ENCODE peak calls at places on chromosomes 7 and 10, in ten cellular contexts. One of them, this sample, is unnamed.

GRCh38 chr10:85447690-85448089 is 918.9 kb downstream of the GRID1 start:
- DNase-seq in mammary epithelial cell: no peak
- DNase-seq in CD4-positive, alpha-beta T cell: no peak
- DNase-seq in CD8-positive, alpha-beta T cell: no peak
- DNase-seq in endothelial cell: no peak
- DNase-seq in colonic mucosa: no peak
- DNase-seq in AG04450: no peak
- DNase-seq in IMR-90: no peak
- DNase-seq in right atrium auricular region: no peak
- DNase-seq in adrenal gland: no peak
- DNase-seq in this sample: no peak

GRCh38 chr7:95688931-95689453 is 83.4 kb upstream of the DYNC1I1 start:
- DNase-seq in mammary epithelial cell: peak
- DNase-seq in IMR-90: peak
- DNase-seq in CD8-positive, alpha-beta T cell: no peak
- DNase-seq in CD4-positive, alpha-beta T cell: no peak
- DNase-seq in AG04450: no peak
- DNase-seq in colonic mucosa: no peak
- DNase-seq in adrenal gland: peak
- DNase-seq in endothelial cell: no peak
- DNase-seq in right atrium auricular region: no peak
- DNase-seq in this sample: no peak

GRCh38 chr7:29207469-29207868 is 12.9 kb downstream of the CHN2 start:
- DNase-seq in right atrium auricular region: no peak
- DNase-seq in endothelial cell: no peak
- DNase-seq in IMR-90: no peak
- DNase-seq in CD4-positive, alpha-beta T cell: no peak
- DNase-seq in colonic mucosa: no peak
- DNase-seq in CD8-positive, alpha-beta T cell: no peak
- DNase-seq in adrenal gland: no peak
- DNase-seq in mammary epithelial cell: no peak
- DNase-seq in AG04450: no peak
- DNase-seq in this sample: no peak

GRCh38 chr7:72190919-72191318 is 221.2 kb downstream of the CALN1 start:
- DNase-seq in IMR-90: no peak
- DNase-seq in CD4-positive, alpha-beta T cell: no peak
- DNase-seq in right atrium auricular region: no peak
- DNase-seq in mammary epithelial cell: no peak
- DNase-seq in colonic mucosa: no peak
- DNase-seq in AG04450: no peak
- DNase-seq in adrenal gland: no peak
- DNase-seq in CD8-positive, alpha-beta T cell: no peak
- DNase-seq in endothelial cell: no peak
- DNase-seq in this sample: no peak

GRCh38 chr10:132709471-132709951 is 76.4 kb downstream of the NKX6-2 start:
- DNase-seq in CD8-positive, alpha-beta T cell: no peak
- DNase-seq in adrenal gland: no peak
- DNase-seq in AG04450: no peak
- DNase-seq in mammary epithelial cell: no peak
- DNase-seq in right atrium auricular region: no peak
- DNase-seq in endothelial cell: no peak
- DNase-seq in colonic mucosa: no peak
- DNase-seq in IMR-90: no peak
- DNase-seq in CD4-positive, alpha-beta T cell: no peak
- DNase-seq in this sample: no peak

GRCh38 chr10:31604141-31604540 is 285.1 kb downstream of the ZEB1 start:
- DNase-seq in CD4-positive, alpha-beta T cell: no peak
- DNase-seq in CD8-positive, alpha-beta T cell: no peak
- DNase-seq in endothelial cell: no peak
- DNase-seq in AG04450: no peak
- DNase-seq in mammary epithelial cell: no peak
- DNase-seq in IMR-90: peak
- DNase-seq in adrenal gland: no peak
- DNase-seq in colonic mucosa: no peak
- DNase-seq in right atrium auricular region: no peak
- DNase-seq in this sample: no peak

GRCh38 chr7:108301387-108301786 is 154.8 kb downstream of the NRCAM start:
- DNase-seq in adrenal gland: no peak
- DNase-seq in CD4-positive, alpha-beta T cell: no peak
- DNase-seq in CD8-positive, alpha-beta T cell: no peak
- DNase-seq in colonic mucosa: no peak
- DNase-seq in AG04450: no peak
- DNase-seq in mammary epithelial cell: no peak
- DNase-seq in endothelial cell: no peak
- DNase-seq in right atrium auricular region: no peak
- DNase-seq in IMR-90: no peak
- DNase-seq in this sample: no peak

GRCh38 chr7:82419200-82419599 is 24.4 kb downstream of the CACNA2D1 start:
- DNase-seq in endothelial cell: no peak
- DNase-seq in adrenal gland: peak
- DNase-seq in CD8-positive, alpha-beta T cell: no peak
- DNase-seq in AG04450: no peak
- DNase-seq in colonic mucosa: no peak
- DNase-seq in right atrium auricular region: no peak
- DNase-seq in CD4-positive, alpha-beta T cell: no peak
- DNase-seq in IMR-90: no peak
- DNase-seq in mammary epithelial cell: no peak
- DNase-seq in this sample: no peak

GRCh38 chr10:46227571-46228075 is 59.2 kb upstream of the ANTXRL start:
- DNase-seq in CD4-positive, alpha-beta T cell: peak
- DNase-seq in colonic mucosa: peak
- DNase-seq in AG04450: no peak
- DNase-seq in right atrium auricular region: peak
- DNase-seq in CD8-positive, alpha-beta T cell: no peak
- DNase-seq in mammary epithelial cell: no peak
- DNase-seq in endothelial cell: peak
- DNase-seq in adrenal gland: no peak
- DNase-seq in IMR-90: no peak
- DNase-seq in this sample: no peak

GRCh38 chr10:27794157-27794556 is 48.5 kb upstream of the MKX start:
- DNase-seq in colonic mucosa: peak
- DNase-seq in AG04450: no peak
- DNase-seq in right atrium auricular region: no peak
- DNase-seq in CD8-positive, alpha-beta T cell: no peak
- DNase-seq in mammary epithelial cell: no peak
- DNase-seq in endothelial cell: no peak
- DNase-seq in IMR-90: peak
- DNase-seq in adrenal gland: no peak
- DNase-seq in CD4-positive, alpha-beta T cell: no peak
- DNase-seq in this sample: no peak

GRCh38 chr7:74449809-74450397 is 3.8 kb upstream of the GTF2IRD1 start:
- DNase-seq in mammary epithelial cell: no peak
- DNase-seq in CD8-positive, alpha-beta T cell: peak
- DNase-seq in endothelial cell: peak
- DNase-seq in colonic mucosa: peak
- DNase-seq in right atrium auricular region: no peak
- DNase-seq in AG04450: no peak
- DNase-seq in CD4-positive, alpha-beta T cell: peak
- DNase-seq in IMR-90: peak
- DNase-seq in adrenal gland: peak
- DNase-seq in this sample: peak

GRCh38 chr10:132632091-132632561 is 94.5 kb downstream of the INPP5A start:
- DNase-seq in CD8-positive, alpha-beta T cell: no peak
- DNase-seq in mammary epithelial cell: no peak
- DNase-seq in right atrium auricular region: peak
- DNase-seq in adrenal gland: no peak
- DNase-seq in colonic mucosa: no peak
- DNase-seq in IMR-90: no peak
- DNase-seq in endothelial cell: no peak
- DNase-seq in CD4-positive, alpha-beta T cell: no peak
- DNase-seq in AG04450: no peak
- DNase-seq in this sample: no peak

GRCh38 chr10:3605882-3606281 is 179.1 kb downstream of the KLF6 start:
- DNase-seq in AG04450: no peak
- DNase-seq in colonic mucosa: no peak
- DNase-seq in adrenal gland: no peak
- DNase-seq in endothelial cell: no peak
- DNase-seq in mammary epithelial cell: no peak
- DNase-seq in IMR-90: peak
- DNase-seq in CD4-positive, alpha-beta T cell: no peak
- DNase-seq in right atrium auricular region: no peak
- DNase-seq in CD8-positive, alpha-beta T cell: no peak
- DNase-seq in this sample: no peak

GRCh38 chr10:7788640-7789335 is 811 bp downstream of the ATP5F1C start:
- DNase-seq in right atrium auricular region: no peak
- DNase-seq in adrenal gland: peak
- DNase-seq in CD8-positive, alpha-beta T cell: no peak
- DNase-seq in colonic mucosa: peak
- DNase-seq in mammary epithelial cell: peak
- DNase-seq in AG04450: no peak
- DNase-seq in endothelial cell: no peak
- DNase-seq in CD4-positive, alpha-beta T cell: no peak
- DNase-seq in IMR-90: peak
- DNase-seq in this sample: no peak

GRCh38 chr7:101833799-101834198 is 16.4 kb downstream of the CUX1 start:
- DNase-seq in CD4-positive, alpha-beta T cell: no peak
- DNase-seq in colonic mucosa: no peak
- DNase-seq in AG04450: no peak
- DNase-seq in IMR-90: no peak
- DNase-seq in adrenal gland: no peak
- DNase-seq in right atrium auricular region: no peak
- DNase-seq in CD8-positive, alpha-beta T cell: no peak
- DNase-seq in endothelial cell: no peak
- DNase-seq in mammary epithelial cell: no peak
- DNase-seq in this sample: no peak

GRCh38 chr10:72834183-72834825 is 59.2 kb upstream of the OIT3 start:
- DNase-seq in IMR-90: peak
- DNase-seq in right atrium auricular region: no peak
- DNase-seq in endothelial cell: peak
- DNase-seq in CD4-positive, alpha-beta T cell: peak
- DNase-seq in CD8-positive, alpha-beta T cell: peak
- DNase-seq in adrenal gland: peak
- DNase-seq in colonic mucosa: peak
- DNase-seq in AG04450: peak
- DNase-seq in mammary epithelial cell: peak
- DNase-seq in this sample: peak

GRCh38 chr10:60134548-60134947 is 228.2 kb upstream of the CCDC6 start:
- DNase-seq in CD4-positive, alpha-beta T cell: no peak
- DNase-seq in right atrium auricular region: no peak
- DNase-seq in colonic mucosa: no peak
- DNase-seq in mammary epithelial cell: no peak
- DNase-seq in adrenal gland: no peak
- DNase-seq in AG04450: no peak
- DNase-seq in CD8-positive, alpha-beta T cell: no peak
- DNase-seq in endothelial cell: no peak
- DNase-seq in IMR-90: no peak
- DNase-seq in this sample: no peak

DNA sequence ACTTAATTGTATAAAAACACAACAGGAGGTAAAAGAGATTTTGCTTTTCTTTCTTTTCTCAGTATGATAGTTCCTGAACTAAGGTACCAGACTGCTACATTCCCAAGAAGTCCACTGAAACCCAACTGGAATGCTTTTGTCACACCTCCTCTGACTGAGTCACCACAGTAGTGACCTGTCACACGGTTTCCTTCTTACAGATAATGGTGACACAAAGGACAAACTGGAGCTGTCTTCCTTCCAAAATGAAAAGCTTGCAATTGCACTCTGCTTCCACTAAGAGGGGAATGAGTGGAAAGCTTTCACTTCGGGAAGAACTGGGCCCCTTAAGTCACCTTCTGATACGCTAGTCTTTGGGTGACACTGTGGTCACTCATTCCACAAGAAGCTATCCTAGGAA is 122.2 kb downstream of the KMT2E start:
- DNase-seq in CD4-positive, alpha-beta T cell: no peak
- DNase-seq in mammary epithelial cell: no peak
- DNase-seq in AG04450: no peak
- DNase-seq in adrenal gland: peak
- DNase-seq in endothelial cell: no peak
- DNase-seq in IMR-90: no peak
- DNase-seq in colonic mucosa: no peak
- DNase-seq in CD8-positive, alpha-beta T cell: no peak
- DNase-seq in right atrium auricular region: no peak
- DNase-seq in this sample: no peak
- TF ChIP-seq CTCF in CD4-positive, alpha-beta T cell: no peak
- TF ChIP-seq CTCF in mammary epithelial cell: peak
- TF ChIP-seq CTCF in AG04450: peak
- TF ChIP-seq CTCF in adrenal gland: peak
- TF ChIP-seq CTCF in endothelial cell: no peak
- TF ChIP-seq CTCF in IMR-90: no peak
- TF ChIP-seq CTCF in colonic mucosa: no peak
- TF ChIP-seq CTCF in CD8-positive, alpha-beta T cell: no peak
- TF ChIP-seq CTCF in right atrium auricular region: no peak
- TF ChIP-seq CTCF in this sample: no peak

GRCh38 chr10:33015798-33016547 is 57.9 kb upstream of the ITGB1 start:
- DNase-seq in endothelial cell: no peak
- DNase-seq in CD4-positive, alpha-beta T cell: no peak
- DNase-seq in AG04450: no peak
- DNase-seq in adrenal gland: no peak
- DNase-seq in mammary epithelial cell: peak
- DNase-seq in CD8-positive, alpha-beta T cell: no peak
- DNase-seq in colonic mucosa: no peak
- DNase-seq in IMR-90: peak
- DNase-seq in right atrium auricular region: no peak
- DNase-seq in this sample: no peak
- TF ChIP-seq CTCF in endothelial cell: no peak
- TF ChIP-seq CTCF in CD4-positive, alpha-beta T cell: no peak
- TF ChIP-seq CTCF in AG04450: no peak
- TF ChIP-seq CTCF in adrenal gland: no peak
- TF ChIP-seq CTCF in mammary epithelial cell: no peak
- TF ChIP-seq CTCF in CD8-positive, alpha-beta T cell: no peak
- TF ChIP-seq CTCF in colonic mucosa: no peak
- TF ChIP-seq CTCF in IMR-90: no peak
- TF ChIP-seq CTCF in right atrium auricular region: no peak
- TF ChIP-seq CTCF in this sample: no peak

GRCh38 chr10:129863231-129863663 is 100.8 kb downstream of the EBF3 start:
- DNase-seq in CD4-positive, alpha-beta T cell: no peak
- DNase-seq in mammary epithelial cell: no peak
- DNase-seq in CD8-positive, alpha-beta T cell: no peak
- DNase-seq in right atrium auricular region: no peak
- DNase-seq in AG04450: no peak
- DNase-seq in colonic mucosa: no peak
- DNase-seq in adrenal gland: no peak
- DNase-seq in endothelial cell: no peak
- DNase-seq in IMR-90: no peak
- DNase-seq in this sample: no peak
- TF ChIP-seq CTCF in CD4-positive, alpha-beta T cell: no peak
- TF ChIP-seq CTCF in mammary epithelial cell: no peak
- TF ChIP-seq CTCF in CD8-positive, alpha-beta T cell: no peak
- TF ChIP-seq CTCF in right atrium auricular region: no peak
- TF ChIP-seq CTCF in AG04450: no peak
- TF ChIP-seq CTCF in colonic mucosa: no peak
- TF ChIP-seq CTCF in adrenal gland: no peak
- TF ChIP-seq CTCF in endothelial cell: no peak
- TF ChIP-seq CTCF in IMR-90: no peak
- TF ChIP-seq CTCF in this sample: no peak

DNA sequence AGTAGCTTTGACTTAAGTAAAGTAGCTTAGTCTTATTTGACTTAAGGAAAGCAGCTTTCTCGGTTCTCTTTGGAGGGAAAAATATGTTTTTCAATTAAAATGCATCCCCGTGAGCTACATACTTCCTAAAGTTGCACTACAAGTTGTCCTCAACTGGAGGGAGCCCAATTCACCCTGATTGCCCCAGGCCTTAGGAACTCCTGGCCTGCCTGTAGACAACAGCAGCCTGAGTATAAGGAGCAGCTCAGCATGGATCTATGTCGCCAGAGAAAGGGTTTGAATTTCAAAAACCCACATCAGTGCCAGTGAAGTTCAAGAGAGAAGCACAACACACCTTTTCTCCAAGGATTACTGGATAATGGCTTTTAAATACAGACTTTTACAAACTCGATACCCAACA is 772.0 kb downstream of the TNS3 start:
- DNase-seq in mammary epithelial cell: no peak
- DNase-seq in adrenal gland: no peak
- DNase-seq in CD8-positive, alpha-beta T cell: no peak
- DNase-seq in CD4-positive, alpha-beta T cell: no peak
- DNase-seq in colonic mucosa: no peak
- DNase-seq in AG04450: no peak
- DNase-seq in right atrium auricular region: no peak
- DNase-seq in IMR-90: no peak
- DNase-seq in endothelial cell: no peak
- DNase-seq in this sample: no peak
- TF ChIP-seq CTCF in mammary epithelial cell: no peak
- TF ChIP-seq CTCF in adrenal gland: no peak
- TF ChIP-seq CTCF in CD8-positive, alpha-beta T cell: no peak
- TF ChIP-seq CTCF in CD4-positive, alpha-beta T cell: no peak
- TF ChIP-seq CTCF in colonic mucosa: no peak
- TF ChIP-seq CTCF in AG04450: no peak
- TF ChIP-seq CTCF in right atrium auricular region: no peak
- TF ChIP-seq CTCF in IMR-90: no peak
- TF ChIP-seq CTCF in endothelial cell: no peak
- TF ChIP-seq CTCF in this sample: no peak

This sample was measured in GM12865.